ENCODE peak calls at places on chromosomes 2 and 18, in ten cellular contexts. A is C1 segment of cervical spinal cord; U is activated CD8-positive, alpha-beta memory T cell treated with anti-CD3 and anti-CD28 coated beads for 4 hours; R is GM03348; B is T follicular helper cell; G is stimulated activated CD8-positive, alpha-beta memory T cell treated with anti-CD3 and anti-CD28 coated beads, Interleukin-4, amount 100 ng/mL, for 48 hours; I is hypothalamus; V is HS-27A; D is Peyer's patch; N is T-helper 1 cell. Z is an unnamed sample.
A peak's percentile ranks its signal among the peaks of the same experiment; 100 is the strongest.

GRCh38 chr2:174138161-174138560 is 110.2 kb downstream of the OLA1 start:
- DNase-seq in G (no peak), V (no peak), N (no peak), U (no peak), R (peak; percentile 7), I (no peak), A (no peak), B (no peak), D (no peak), Z (no peak)

GRCh38 chr2:38862481-38862880 is 13.3 kb downstream of the DHX57 start:
- DNase-seq in D (no peak), I (no peak), N (no peak), G (no peak), V (no peak), A (no peak), B (no peak), U (no peak), R (no peak), Z (no peak)

GRCh38 chr2:210475726-210476125 is 833 bp downstream of the LANCL1 start:
- DNase-seq in D (no peak), G (no peak), U (no peak), A (no peak), N (no peak), R (no peak), I (no peak), B (no peak), V (no peak), Z (no peak)

GRCh38 chr2:56357655-56358295 is 174.0 kb downstream of the CCDC85A start:
- DNase-seq in B (no peak), V (no peak), D (no peak), U (no peak), A (no peak), R (no peak), N (no peak), I (no peak), G (no peak), Z (no peak)

GRCh38 chr2:237626813-237627451 is 455 bp upstream of the LRRFIP1 start:
- DNase-seq in A (no peak), R (peak; percentile 25), V (no peak), N (no peak), B (no peak), U (no peak), G (no peak), D (no peak), I (no peak), Z (no peak)

GRCh38 chr2:81084101-81084500 is 779.5 kb upstream of the LRRTM1 start:
- DNase-seq in D (no peak), R (no peak), A (no peak), I (no peak), B (no peak), V (no peak), N (no peak), U (no peak), G (no peak), Z (no peak)

GRCh38 chr18:32775628-32776027 is 2.8 kb upstream of the KLHL14 start:
- DNase-seq in D (no peak), I (no peak), A (no peak), B (no peak), U (no peak), G (no peak), N (no peak), R (no peak), V (no peak), Z (no peak)

GRCh38 chr2:120346667-120347358 is 877 bp downstream of the INHBB start:
- DNase-seq in U (no peak), R (peak; percentile 65), G (peak; percentile 34), N (no peak), V (no peak), D (no peak), I (peak; percentile 37), B (no peak), A (no peak), Z (no peak)

GRCh38 chr2:8566788-8567468 is 114.9 kb upstream of the ID2 start:
- DNase-seq in A (no peak), N (no peak), D (no peak), U (no peak), V (no peak), G (no peak), B (no peak), R (no peak), I (no peak), Z (no peak)

GRCh38 chr18:75183524-75183923 is 25.4 kb downstream of the PTGR3 start:
- DNase-seq in R (no peak), N (no peak), D (peak; percentile 26), U (no peak), B (no peak), G (no peak), A (no peak), V (no peak), I (no peak), Z (no peak)

GRCh38 chr18:31657823-31658669 is 26.3 kb downstream of the B4GALT6 start:
- DNase-seq in B (no peak), V (no peak), N (no peak), A (no peak), U (no peak), I (no peak), G (peak; percentile 65), R (no peak), D (no peak), Z (no peak)

GRCh38 chr2:219527076-219527394 is 12.8 kb downstream of the ASIC4 start:
- DNase-seq in U (no peak), B (no peak), I (peak; percentile 17), G (no peak), V (no peak), D (no peak), A (no peak), R (no peak), N (no peak), Z (no peak)

GRCh38 chr2:240596491-240596931 is 10.0 kb downstream of the CAPN10 start:
- DNase-seq in V (no peak), G (no peak), I (peak; percentile 75), B (no peak), R (no peak), D (peak; percentile 43), A (peak; percentile 41), U (no peak), N (no peak), Z (peak; percentile 29)

GRCh38 chr2:54699665-54700064 is 23.8 kb upstream of the EML6 start:
- DNase-seq in G (no peak), R (no peak), U (no peak), N (no peak), I (no peak), D (no peak), A (no peak), V (no peak), B (no peak), Z (no peak)

GRCh38 chr2:100427627-100428258 is 10.3 kb upstream of the CHST10 start:
- DNase-seq in B (peak; percentile 42), I (peak; percentile 61), U (peak; percentile 45), R (peak; percentile 48), D (peak; percentile 82), A (no peak), N (peak; percentile 23), G (peak; percentile 82), V (no peak), Z (peak; percentile 57)

GRCh38 chr2:141524777-141525176 is 606.0 kb downstream of the LRP1B start:
- DNase-seq in V (no peak), U (no peak), N (no peak), R (no peak), I (no peak), G (no peak), B (no peak), A (no peak), D (no peak), Z (no peak)

GRCh38 chr2:727071-727470 is 49.9 kb upstream of the TMEM18 start:
- DNase-seq in U (no peak), V (no peak), I (no peak), G (no peak), N (no peak), B (no peak), R (no peak), A (no peak), D (no peak), Z (no peak)

GRCh38 chr2:8312861-8313768 is 368.7 kb upstream of the ID2 start:
- DNase-seq in I (no peak), A (no peak), G (peak; percentile 23), U (no peak), V (no peak), B (no peak), D (no peak), R (no peak), N (no peak), Z (no peak)

GRCh38 chr2:234694244-234695013 is 197.5 kb upstream of the ARL4C start:
- DNase-seq in D (no peak), B (no peak), A (no peak), I (no peak), U (no peak), V (no peak), G (no peak), R (peak; percentile 78), N (no peak), Z (no peak)

GRCh38 chr2:168961450-168962229 is 60.5 kb downstream of the G6PC2 start:
- DNase-seq in B (peak; percentile 7), D (peak; percentile 73), I (peak; percentile 14), U (no peak), V (peak; percentile 36), R (peak; percentile 49), G (no peak), N (no peak), A (no peak), Z (no peak)

GRCh38 chr2:226660524-226660923 is 139.1 kb downstream of the IRS1 start:
- DNase-seq in R (peak; percentile 85), V (no peak), A (no peak), B (no peak), D (peak; percentile 65), G (no peak), U (no peak), I (no peak), N (no peak), Z (no peak)

GRCh38 chr2:42169869-42170465 is 814 bp downstream of the EML4 start:
- DNase-seq in R (no peak), N (no peak), D (no peak), I (no peak), B (no peak), U (no peak), V (no peak), G (no peak), A (no peak), Z (no peak)

GRCh38 chr2:241797441-241798080 is 11.4 kb upstream of the NEU4 start:
- DNase-seq in U (no peak), G (no peak), A (no peak), B (no peak), D (no peak), I (no peak), V (no peak), N (no peak), R (peak; percentile 7), Z (no peak)

GRCh38 chr18:32373995-32374394 is 96.7 kb downstream of the GAREM1 start:
- DNase-seq in A (no peak), V (no peak), D (peak; percentile 79), G (no peak), R (no peak), N (no peak), U (no peak), I (no peak), B (no peak), Z (no peak)

GRCh38 chr18:7521226-7521856 is 45.8 kb upstream of the PTPRM start:
- DNase-seq in G (no peak), R (no peak), A (no peak), D (no peak), B (no peak), V (no peak), U (no peak), N (no peak), I (no peak), Z (no peak)

GRCh38 chr2:168053676-168054075 is 193.7 kb downstream of the STK39 start:
- DNase-seq in I (no peak), V (no peak), U (no peak), N (no peak), B (no peak), G (no peak), D (no peak), R (no peak), A (no peak), Z (no peak)

GRCh38 chr2:128319773-128320608 is 1.3 kb upstream of the HS6ST1 start:
- DNase-seq in G (peak; percentile 24), D (no peak), U (no peak), I (no peak), V (no peak), N (no peak), A (no peak), R (peak; percentile 3), B (no peak), Z (no peak)

GRCh38 chr2:42928692-42929576 is 136.6 kb upstream of the HAAO start:
- DNase-seq in I (no peak), U (no peak), G (no peak), A (no peak), N (no peak), D (peak; percentile 71), R (peak; percentile 62), B (no peak), V (no peak), Z (no peak)

Z was measured in nucleus accumbens.